ENCODE peak calls at places on chromosomes 1 and 21, in ten cellular contexts. P, V, A, L, H, U, C, W, F and D are unnamed samples.

GRCh38 chr1:167820684-167821355 is 93.1 kb downstream of the ADCY10 start:
- DNase-seq in P (no peak), V (no peak), A (no peak), L (no peak), H (no peak), U (no peak), C (no peak), W (no peak), F (no peak), D (no peak)

GRCh38 chr1:178739285-178740045 is 14.4 kb downstream of the RALGPS2 start:
- DNase-seq in P (no peak), V (no peak), A (no peak), L (no peak), H (no peak), U (no peak), C (peak), W (no peak), F (no peak), D (no peak)

GRCh38 chr1:58248067-58248466 is 298.5 kb downstream of the OMA1 start:
- DNase-seq in P (no peak), V (no peak), A (no peak), L (no peak), H (no peak), U (no peak), C (no peak), W (no peak), F (no peak), D (no peak)

GRCh38 chr1:192559115-192560006 is 16.2 kb upstream of the RGS1 start:
- DNase-seq in P (no peak), V (peak), A (no peak), L (no peak), H (no peak), U (no peak), C (peak), W (no peak), F (peak), D (peak)

GRCh38 chr1:78286686-78287085 is 204.1 kb upstream of the PTGFR start:
- DNase-seq in P (no peak), V (no peak), A (no peak), L (no peak), H (no peak), U (no peak), C (peak), W (no peak), F (no peak), D (no peak)

GRCh38 chr1:54806931-54807611 is 5.9 kb upstream of the TTC22 start:
- DNase-seq in P (no peak), V (no peak), A (no peak), L (no peak), H (no peak), U (peak), C (peak), W (no peak), F (peak), D (no peak)

GRCh38 chr21:26842976-26843911 is 2.0 kb downstream of the ADAMTS1 start:
- DNase-seq in P (no peak), V (peak), A (no peak), L (no peak), H (peak), U (peak), C (peak), W (peak), F (peak), D (peak)

GRCh38 chr21:41542727-41543126 is 34.8 kb upstream of the TMPRSS2 start:
- DNase-seq in P (no peak), V (no peak), A (no peak), L (no peak), H (no peak), U (no peak), C (no peak), W (no peak), F (no peak), D (no peak)

GRCh38 chr1:221347706-221348105 is 394.2 kb downstream of the DUSP10 start:
- DNase-seq in P (no peak), V (no peak), A (no peak), L (no peak), H (no peak), U (no peak), C (no peak), W (no peak), F (no peak), D (no peak)

GRCh38 chr1:62230724-62231123 is 36.1 kb downstream of the L1TD1 start:
- DNase-seq in P (no peak), V (peak), A (no peak), L (no peak), H (no peak), U (no peak), C (peak), W (no peak), F (peak), D (peak)

GRCh38 chr1:235533476-235534168 is 29.4 kb upstream of the B3GALNT2 start:
- DNase-seq in P (no peak), V (no peak), A (no peak), L (no peak), H (no peak), U (no peak), C (peak), W (no peak), F (no peak), D (no peak)

GRCh38 chr1:153532769-153533599 is 2.8 kb downstream of the S100A6 start:
- DNase-seq in P (peak), V (peak), A (no peak), L (peak), H (peak), U (peak), C (peak), W (peak), F (peak), D (peak)

GRCh38 chr1:25774206-25774804 is 25.7 kb upstream of the SELENON start:
- DNase-seq in P (no peak), V (no peak), A (no peak), L (no peak), H (no peak), U (no peak), C (no peak), W (no peak), F (no peak), D (no peak)

GRCh38 chr1:17438176-17438976 is 1.1 kb downstream of the RCC2 start:
- DNase-seq in P (peak), V (no peak), A (peak), L (no peak), H (peak), U (peak), C (peak), W (peak), F (no peak), D (no peak)

GRCh38 chr1:59919742-59920141 is 6.8 kb downstream of the CYP2J2 start:
- DNase-seq in P (no peak), V (no peak), A (no peak), L (no peak), H (no peak), U (no peak), C (no peak), W (no peak), F (no peak), D (no peak)

GRCh38 chr1:30437059-30437576 is 286.3 kb downstream of the MATN1 start:
- DNase-seq in P (no peak), V (no peak), A (no peak), L (no peak), H (no peak), U (no peak), C (no peak), W (no peak), F (no peak), D (no peak)

GRCh38 chr1:214446772-214447556 is 104.4 kb downstream of the PTPN14 start:
- DNase-seq in P (no peak), V (peak), A (no peak), L (no peak), H (no peak), U (no peak), C (peak), W (peak), F (peak), D (peak)

GRCh38 chr21:38273745-38274544 is 17.2 kb downstream of the KCNJ15 start:
- DNase-seq in P (no peak), V (no peak), A (no peak), L (no peak), H (no peak), U (no peak), C (no peak), W (no peak), F (no peak), D (no peak)

GRCh38 chr1:155513300-155513926 is 49.2 kb downstream of the ASH1L start:
- DNase-seq in P (no peak), V (no peak), A (no peak), L (no peak), H (no peak), U (no peak), C (peak), W (no peak), F (peak), D (no peak)

GRCh38 chr21:42123509-42123908 is 52.4 kb downstream of the UMODL1 start:
- DNase-seq in P (no peak), V (no peak), A (no peak), L (no peak), H (no peak), U (no peak), C (no peak), W (no peak), F (no peak), D (no peak)

GRCh38 chr1:145858238-145858936 is 494 bp downstream of the PIAS3 start:
- DNase-seq in P (no peak), V (peak), A (no peak), L (peak), H (peak), U (no peak), C (peak), W (peak), F (no peak), D (no peak)

GRCh38 chr1:162019006-162019405 is 4.7 kb downstream of the OLFML2B start:
- DNase-seq in P (no peak), V (peak), A (no peak), L (no peak), H (no peak), U (no peak), C (peak), W (no peak), F (no peak), D (peak)

GRCh38 chr1:40948741-40949528 is 30.6 kb upstream of the CTPS1 start:
- DNase-seq in P (peak), V (peak), A (peak), L (peak), H (peak), U (peak), C (peak), W (peak), F (peak), D (no peak)

GRCh38 chr21:41927727-41928409 is 25.9 kb downstream of the C2CD2 start:
- DNase-seq in P (no peak), V (no peak), A (peak), L (no peak), H (no peak), U (no peak), C (no peak), W (no peak), F (no peak), D (no peak)

GRCh38 chr1:156804572-156805243 is 11.9 kb downstream of the SH2D2A start:
- DNase-seq in P (no peak), V (no peak), A (no peak), L (no peak), H (no peak), U (no peak), C (peak), W (peak), F (no peak), D (peak)

GRCh38 chr1:167477962-167478361 is 40.4 kb downstream of the CD247 start:
- DNase-seq in P (no peak), V (no peak), A (no peak), L (no peak), H (no peak), U (peak), C (no peak), W (no peak), F (no peak), D (no peak)

GRCh38 chr1:31064685-31065309 is 720 bp downstream of the PUM1 start:
- DNase-seq in P (no peak), V (peak), A (no peak), L (peak), H (no peak), U (no peak), C (peak), W (no peak), F (peak), D (no peak)

GRCh38 chr21:16145052-16145451 is 415.3 kb downstream of the USP25 start:
- DNase-seq in P (no peak), V (no peak), A (no peak), L (no peak), H (no peak), U (no peak), C (no peak), W (no peak), F (no peak), D (no peak)

GRCh38 chr21:37878946-37879660 is 37.2 kb downstream of the KCNJ6 start:
- DNase-seq in P (no peak), V (peak), A (no peak), L (no peak), H (no peak), U (no peak), C (peak), W (no peak), F (no peak), D (peak)

GRCh38 chr21:39527664-39528381 is 76.1 kb downstream of the SH3BGR start:
- DNase-seq in P (no peak), V (no peak), A (no peak), L (no peak), H (no peak), U (no peak), C (peak), W (peak), F (no peak), D (no peak)

GRCh38 chr1:212219679-212220463 is 65.3 kb upstream of the PPP2R5A start:
- DNase-seq in P (no peak), V (no peak), A (no peak), L (no peak), H (no peak), U (no peak), C (no peak), W (peak), F (no peak), D (peak)

GRCh38 chr1:66535149-66535548 is 1.2 kb downstream of the SGIP1 start:
- DNase-seq in P (no peak), V (no peak), A (no peak), L (no peak), H (no peak), U (no peak), C (no peak), W (no peak), F (no peak), D (no peak)

GRCh38 chr1:110007045-110007444 is 22.5 kb downstream of the AHCYL1 start:
- DNase-seq in P (no peak), V (no peak), A (no peak), L (no peak), H (no peak), U (no peak), C (no peak), W (no peak), F (no peak), D (no peak)

GRCh38 chr1:218390625-218391024 is 45.5 kb downstream of the TGFB2 start:
- DNase-seq in P (no peak), V (peak), A (no peak), L (no peak), H (no peak), U (no peak), C (no peak), W (no peak), F (no peak), D (peak)

GRCh38 chr1:154972517-154973343 is 1.8 kb upstream of the CKS1B start:
- DNase-seq in P (no peak), V (peak), A (no peak), L (no peak), H (no peak), U (no peak), C (peak), W (peak), F (peak), D (peak)

GRCh38 chr1:31793586-31794285 is 22.1 kb downstream of the SPOCD1 start:
- DNase-seq in P (no peak), V (no peak), A (no peak), L (no peak), H (no peak), U (no peak), C (no peak), W (no peak), F (no peak), D (no peak)